ENCODE peak calls at places on chromosomes 11 and 22, in nine cellular contexts. B, E, G, R, N, P, U, L and K are unnamed samples.
A peak's percentile ranks its signal among the peaks of the same experiment; 100 is the strongest.

GRCh38 chr11:115338476-115338875 is 165.7 kb downstream of the CADM1 start:
- DNase-seq in B (no peak), E (no peak), G (no peak), R (no peak), N (no peak), P (no peak), U (no peak), L (no peak), K (no peak)

GRCh38 chr11:111069076-111069475 is 176.4 kb upstream of the POU2AF2 start:
- DNase-seq in B (no peak), E (no peak), G (no peak), R (no peak), N (no peak), P (no peak), U (no peak), L (no peak), K (no peak)

GRCh38 chr22:47626428-47627390 is 864.3 kb downstream of the TBC1D22A start:
- DNase-seq in B (no peak), E (no peak), G (no peak), R (no peak), N (no peak), P (peak; percentile 53), U (no peak), L (no peak), K (no peak)

GRCh38 chr22:43829904-43830851 is 18.1 kb upstream of the EFCAB6 start:
- DNase-seq in B (no peak), E (no peak), G (peak; percentile 81), R (peak; percentile 86), N (peak; percentile 70), P (peak; percentile 55), U (no peak), L (peak; percentile 42), K (peak; percentile 56)

GRCh38 chr11:85889676-85890579 is 34.7 kb downstream of the CCDC83 start:
- DNase-seq in B (no peak), E (no peak), G (no peak), R (no peak), N (no peak), P (no peak), U (no peak), L (no peak), K (no peak)

GRCh38 chr22:24053481-24054226 is 42.5 kb downstream of the CABIN1 start:
- DNase-seq in B (no peak), E (no peak), G (no peak), R (no peak), N (no peak), P (no peak), U (no peak), L (no peak), K (no peak)

GRCh38 chr11:3942160-3942955 is 86.9 kb downstream of the STIM1 start:
- DNase-seq in B (no peak), E (no peak), G (no peak), R (no peak), N (no peak), P (no peak), U (no peak), L (no peak), K (no peak)

GRCh38 chr22:38066381-38067027 is 9.3 kb downstream of the PICK1 start:
- DNase-seq in B (no peak), E (no peak), G (no peak), R (no peak), N (no peak), P (peak; percentile 19), U (no peak), L (no peak), K (no peak)

GRCh38 chr11:13207665-13208594 is 69.7 kb upstream of the BMAL1 start:
- DNase-seq in B (peak; percentile 50), E (no peak), G (no peak), R (no peak), N (peak; percentile 27), P (peak; percentile 67), U (no peak), L (peak; percentile 59), K (peak; percentile 54)

GRCh38 chr22:47043835-47044721 is 281.6 kb downstream of the TBC1D22A start:
- DNase-seq in B (no peak), E (peak; percentile 45), G (no peak), R (peak; percentile 7), N (no peak), P (peak; percentile 87), U (no peak), L (peak; percentile 90), K (peak; percentile 47)

GRCh38 chr11:77879218-77879617 is 58.3 kb downstream of the AAMDC start:
- DNase-seq in B (peak; percentile 74), E (peak; percentile 59), G (peak; percentile 36), R (peak; percentile 58), N (peak; percentile 69), P (no peak), U (no peak), L (no peak), K (no peak)

GRCh38 chr11:3614742-3615171 is 27.0 kb downstream of the ART5 start:
- DNase-seq in B (no peak), E (peak; percentile 56), G (no peak), R (no peak), N (no peak), P (no peak), U (no peak), L (no peak), K (peak; percentile 72)

GRCh38 chr11:28770806-28771205 is 662.6 kb downstream of the METTL15 start:
- DNase-seq in B (no peak), E (no peak), G (no peak), R (no peak), N (no peak), P (no peak), U (no peak), L (no peak), K (no peak)

GRCh38 chr11:61349189-61349751 is 12.4 kb downstream of the CYB561A3 start:
- DNase-seq in B (no peak), E (no peak), G (no peak), R (no peak), N (no peak), P (no peak), U (no peak), L (no peak), K (no peak)

GRCh38 chr22:24157783-24158170 is 23.5 kb upstream of the SUSD2 start:
- DNase-seq in B (no peak), E (peak; percentile 84), G (no peak), R (no peak), N (no peak), P (no peak), U (no peak), L (no peak), K (no peak)

GRCh38 chr11:71383461-71383860 is 64.7 kb downstream of the DHCR7 start:
- DNase-seq in B (no peak), E (no peak), G (no peak), R (no peak), N (no peak), P (no peak), U (no peak), L (no peak), K (no peak)

GRCh38 chr11:84398017-84398626 is 1112.0 kb upstream of the CCDC90B start:
- DNase-seq in B (no peak), E (no peak), G (no peak), R (no peak), N (no peak), P (no peak), U (no peak), L (no peak), K (no peak)

DNA sequence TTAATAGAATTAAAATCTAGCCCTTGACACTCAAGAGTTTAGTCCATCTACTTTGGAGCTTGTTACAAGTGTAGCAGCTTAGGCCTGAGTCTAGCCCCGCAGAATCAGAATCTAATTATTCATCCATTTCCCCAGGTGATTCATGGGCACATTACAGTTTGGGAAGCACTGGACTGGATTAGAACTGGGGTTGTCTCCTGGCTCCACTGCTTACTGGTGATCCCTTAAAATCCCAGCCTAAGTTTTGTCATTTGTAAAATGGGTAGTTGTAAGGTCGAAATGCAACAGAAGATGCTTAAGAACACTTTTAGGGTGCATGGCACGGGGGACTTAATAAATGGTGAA is 1.3 kb downstream of the STX3 start:
- DNase-seq in B (no peak), E (no peak), G (no peak), R (no peak), N (no peak), P (no peak), U (no peak), L (no peak), K (no peak)
- H3K4me3 ChIP-seq in B (no peak overlapping the region), E (no peak overlapping the region), G (peak overlapping the region; percentile 82), R (no peak overlapping the region), N (no peak overlapping the region), P (peak overlapping the region; percentile 66), U (no peak overlapping the region), L (no peak overlapping the region), K (peak overlapping the region; percentile 98)

GRCh38 chr11:113847580-113847979 is 27.8 kb downstream of the USP28 start:
- DNase-seq in B (no peak), E (no peak), G (no peak), R (no peak), N (no peak), P (no peak), U (no peak), L (no peak), K (no peak)

GRCh38 chr11:113847111-113847510 is 28.3 kb downstream of the USP28 start:
- DNase-seq in B (no peak), E (no peak), G (no peak), R (no peak), N (no peak), P (no peak), U (no peak), L (no peak), K (no peak)

GRCh38 chr11:113850188-113850587 is 25.2 kb downstream of the USP28 start:
- DNase-seq in B (no peak), E (no peak), G (no peak), R (no peak), N (no peak), P (no peak), U (no peak), L (no peak), K (no peak)

GRCh38 chr11:113849713-113850112 is 25.7 kb downstream of the USP28 start:
- DNase-seq in B (no peak), E (no peak), G (no peak), R (no peak), N (no peak), P (no peak), U (no peak), L (no peak), K (no peak)
- H3K36me3 ChIP-seq in B (no peaks in the 10 kb centered on the region), E (peaks cover 5% of the 10 kb centered on the region), G (peaks cover 22% of the 10 kb centered on the region), R (peaks cover 75% of the 10 kb centered on the region), N (peaks cover 6% of the 10 kb centered on the region), P (peaks cover 13% of the 10 kb centered on the region), U (peaks cover 11% of the 10 kb centered on the region), L (peaks cover 38% of the 10 kb centered on the region), K (peaks cover 47% of the 10 kb centered on the region)

DNA sequence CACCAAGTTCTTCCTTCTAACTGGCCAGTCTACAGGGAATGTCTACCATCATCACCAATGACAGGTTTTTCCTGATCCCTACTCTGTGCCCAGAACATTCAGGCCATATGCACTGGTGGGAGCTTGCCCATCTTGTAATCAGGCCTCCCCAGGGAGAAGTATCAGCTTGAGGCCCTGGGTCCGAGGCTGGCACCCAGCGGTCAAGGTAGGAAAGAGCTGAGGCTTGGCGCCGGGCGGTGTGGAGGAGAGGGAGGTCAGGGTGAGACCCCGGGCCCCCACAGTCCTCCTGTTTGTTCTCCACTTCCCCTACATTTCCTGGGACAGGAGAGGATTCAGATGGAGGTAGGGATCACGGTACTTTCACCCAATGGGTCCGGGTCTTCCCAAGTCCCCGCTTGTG is 15.5 kb downstream of the TSKU start:
- DNase-seq in B (no peak), E (no peak), G (no peak), R (no peak), N (no peak), P (no peak), U (no peak), L (no peak), K (no peak)
- H3K4me3 ChIP-seq in B (peak overlapping the region; percentile 1), E (no peak overlapping the region), G (peak overlapping the region; percentile 38), R (no peak overlapping the region), N (peak overlapping the region; percentile 13), P (no peak overlapping the region), U (peak overlapping the region; percentile 51), L (peak overlapping the region; percentile 38), K (peak overlapping the region; percentile 48)

GRCh38 chr22:31951201-31952093 is 7.1 kb downstream of the YWHAH start:
- DNase-seq in B (no peak), E (no peak), G (no peak), R (no peak), N (no peak), P (peak; percentile 41), U (no peak), L (no peak), K (no peak)
- H3K36me3 ChIP-seq in B (no peaks in the 10 kb centered on the region), E (peaks cover 1% of the 10 kb centered on the region), G (peaks cover 2% of the 10 kb centered on the region), R (peaks cover 59% of the 10 kb centered on the region), N (no peaks in the 10 kb centered on the region), P (peaks cover under 1% of the 10 kb centered on the region), U (no peaks in the 10 kb centered on the region), L (peaks cover 17% of the 10 kb centered on the region), K (peaks cover 38% of the 10 kb centered on the region)